ENCODE peak calls at places on chromosomes 13 and 19, in five cellular contexts. J is astrocyte of the cerebellum, Y is colonic mucosa, W is AG09309, T is SK-N-SH. G is an unnamed sample.
A peak's percentile ranks its signal among the peaks of the same experiment; 100 is the strongest.

GRCh38 chr13:93673885-93674284 is 447.3 kb downstream of the GPC6 start:
- DNase-seq in J (no peak), Y (no peak), W (no peak), T (peak; percentile 41), G (no peak)

GRCh38 chr13:33172400-33172799 is 113.2 kb downstream of the STARD13 start:
- DNase-seq in J (no peak), Y (no peak), W (no peak), T (no peak), G (no peak)

GRCh38 chr13:114134944-114135610 is 2.7 kb upstream of the RASA3 start:
- DNase-seq in J (no peak), Y (no peak), W (no peak), T (no peak), G (no peak)

GRCh38 chr19:39951686-39952085 is 17.3 kb upstream of the FCGBP start:
- DNase-seq in J (no peak), Y (no peak), W (peak; percentile 5), T (no peak), G (no peak)

GRCh38 chr19:30931307-30931706 is 417.9 kb downstream of the TSHZ3 start:
- DNase-seq in J (no peak), Y (no peak), W (no peak), T (no peak), G (no peak)

GRCh38 chr19:19021115-19021514 is 12.2 kb downstream of the SUGP2 start:
- DNase-seq in J (no peak), Y (no peak), W (no peak), T (no peak), G (no peak)

GRCh38 chr19:43620061-43621001 is 902 bp upstream of the ZNF428 start:
- DNase-seq in J (no peak), Y (no peak), W (no peak), T (no peak), G (no peak)

GRCh38 chr19:40191836-40192646 is 815 bp downstream of the MAP3K10 start:
- DNase-seq in J (no peak), Y (peak; percentile 23), W (no peak), T (peak; percentile 88), G (no peak)

GRCh38 chr13:64471916-64472315 is 2758.2 kb downstream of the PCDH9 start:
- DNase-seq in J (peak; percentile 22), Y (no peak), W (peak; percentile 14), T (peak; percentile 22), G (no peak)

DNA sequence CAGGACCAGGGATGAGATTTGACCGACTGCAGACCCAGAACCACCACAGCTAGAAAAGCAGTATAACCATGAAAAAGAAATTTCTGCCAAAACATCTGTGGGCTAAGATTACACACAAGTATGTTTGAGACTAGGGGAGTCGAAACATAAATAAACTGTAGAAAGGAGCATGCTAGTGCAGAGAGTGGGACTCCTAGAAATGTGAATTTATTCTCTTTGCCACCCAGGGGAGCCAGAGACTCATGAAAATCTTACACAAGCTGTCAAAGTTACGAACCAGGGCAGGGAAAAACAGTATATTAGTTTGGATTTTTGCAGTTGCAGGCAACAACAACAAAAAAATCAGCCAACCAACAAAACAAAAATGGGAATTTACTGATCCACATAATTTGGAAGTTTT is 12.3 kb upstream of the HSPH1 start:
- DNase-seq in J (peak; percentile 55), Y (no peak), W (no peak), T (no peak), G (no peak)
- TF ChIP-seq CTCF in J (peak; percentile 45), Y (no peak), W (peak; percentile 18), T (peak; percentile 54), G (peak; percentile 2)

GRCh38 chr19:15672580-15673175 is at the start of gene CYP4F12:
- DNase-seq in J (no peak), Y (peak; percentile 97), W (no peak), T (no peak), G (no peak)
- H3K4me3 ChIP-seq in J (no peak within 1 kb of the TSS), Y (peak within 1 kb of the TSS; percentile 20), W (no peak within 1 kb of the TSS), T (no peak within 1 kb of the TSS), G (no peak within 1 kb of the TSS)

DNA sequence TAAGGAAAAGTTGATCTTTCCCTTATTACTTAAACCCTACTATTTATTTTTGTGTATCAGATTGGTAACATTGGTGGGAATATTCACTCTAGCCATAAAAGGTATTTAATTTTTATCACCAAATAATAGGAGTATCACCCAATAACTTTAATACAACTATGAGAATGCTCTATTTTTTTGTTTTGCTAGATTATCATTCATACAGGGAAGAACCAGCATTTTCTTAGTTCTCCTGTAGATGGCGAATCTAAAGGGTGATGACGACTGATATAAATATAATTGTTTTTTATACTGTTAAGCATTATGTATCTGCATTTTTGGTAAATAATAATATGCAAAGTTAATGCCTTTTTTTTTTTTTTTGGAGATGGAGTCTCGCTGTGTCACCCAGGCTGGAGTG is 7.9 kb upstream of the FRY start:
- DNase-seq in J (no peak), Y (no peak), W (no peak), T (no peak), G (no peak)
- TF ChIP-seq CTCF in J (peak; percentile 41), Y (no peak), W (no peak), T (peak; percentile 56), G (peak; percentile 25)

GRCh38 chr19:47473336-47473735 is 1.6 kb upstream of the SLC8A2 start:
- DNase-seq in J (no peak), Y (no peak), W (no peak), T (no peak), G (no peak)
- H3K4me3 ChIP-seq in J (no peak overlapping the region), Y (no peak overlapping the region), W (no peak overlapping the region), T (no peak overlapping the region), G (no peak overlapping the region)

DNA sequence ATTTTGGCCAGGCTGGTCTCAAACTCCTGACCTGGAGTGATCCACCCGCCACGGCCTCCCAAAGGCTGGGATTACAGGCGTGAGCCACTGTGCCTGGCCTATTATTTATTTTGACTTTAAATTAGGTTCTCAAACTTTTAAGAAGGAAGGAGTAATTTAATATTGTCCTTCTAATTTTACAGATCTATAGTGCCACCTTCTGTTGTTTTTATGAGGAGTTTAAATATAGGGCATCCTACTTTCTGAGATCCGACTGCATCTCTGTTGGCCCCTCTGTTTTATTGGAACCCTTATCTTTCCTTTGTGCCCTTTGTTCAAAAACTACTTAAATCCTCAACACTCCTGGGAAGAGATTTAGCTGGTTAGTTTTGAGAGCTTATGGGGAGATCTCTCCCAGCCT is 25.4 kb upstream of the ZMYM5 start:
- DNase-seq in J (no peak), Y (no peak), W (no peak), T (peak; percentile 11), G (no peak)
- TF ChIP-seq CTCF in J (no peak), Y (no peak), W (peak; percentile 14), T (peak; percentile 47), G (peak; percentile 18)

G was measured in BJ.